ENCODE peak calls at places on chromosomes 7 and 10, in five cellular contexts. One of them, this sample, is unnamed.

GRCh38 chr10:33441561-33441960 is 107.1 kb upstream of the NRP1 start:
- ATAC-seq in naive thymus-derived CD8-positive, alpha-beta T cell: no peak
- ATAC-seq in upper lobe of right lung: peak
- ATAC-seq in right cardiac atrium: no peak
- ATAC-seq in body of pancreas: no peak
- ATAC-seq in this sample: no peak

GRCh38 chr7:23336799-23337283 is 37.7 kb downstream of the MALSU1 start:
- ATAC-seq in naive thymus-derived CD8-positive, alpha-beta T cell: no peak
- ATAC-seq in upper lobe of right lung: no peak
- ATAC-seq in right cardiac atrium: no peak
- ATAC-seq in body of pancreas: no peak
- ATAC-seq in this sample: no peak

GRCh38 chr7:117894037-117894436 is 20.8 kb upstream of the CTTNBP2 start:
- ATAC-seq in naive thymus-derived CD8-positive, alpha-beta T cell: no peak
- ATAC-seq in upper lobe of right lung: no peak
- ATAC-seq in right cardiac atrium: no peak
- ATAC-seq in body of pancreas: no peak
- ATAC-seq in this sample: no peak

GRCh38 chr7:29091121-29091601 is 55.2 kb downstream of the CPVL start:
- ATAC-seq in naive thymus-derived CD8-positive, alpha-beta T cell: no peak
- ATAC-seq in upper lobe of right lung: peak
- ATAC-seq in right cardiac atrium: peak
- ATAC-seq in body of pancreas: peak
- ATAC-seq in this sample: no peak

GRCh38 chr7:41046221-41046761 is 656.6 kb downstream of the INHBA start:
- ATAC-seq in naive thymus-derived CD8-positive, alpha-beta T cell: no peak
- ATAC-seq in upper lobe of right lung: peak
- ATAC-seq in right cardiac atrium: peak
- ATAC-seq in body of pancreas: no peak
- ATAC-seq in this sample: no peak

GRCh38 chr7:79452495-79453265 is 787 bp downstream of the MAGI2 start:
- ATAC-seq in naive thymus-derived CD8-positive, alpha-beta T cell: peak
- ATAC-seq in upper lobe of right lung: peak
- ATAC-seq in right cardiac atrium: peak
- ATAC-seq in body of pancreas: peak
- ATAC-seq in this sample: no peak

GRCh38 chr10:5589963-5590511 is 65.3 kb downstream of the CALML3 start:
- ATAC-seq in naive thymus-derived CD8-positive, alpha-beta T cell: no peak
- ATAC-seq in upper lobe of right lung: no peak
- ATAC-seq in right cardiac atrium: peak
- ATAC-seq in body of pancreas: no peak
- ATAC-seq in this sample: no peak

GRCh38 chr10:60911216-60911615 is 32.8 kb downstream of the RHOBTB1 start:
- ATAC-seq in naive thymus-derived CD8-positive, alpha-beta T cell: no peak
- ATAC-seq in upper lobe of right lung: no peak
- ATAC-seq in right cardiac atrium: no peak
- ATAC-seq in body of pancreas: no peak
- ATAC-seq in this sample: no peak

GRCh38 chr10:92200564-92200963 is 90.3 kb downstream of the CPEB3 start:
- ATAC-seq in naive thymus-derived CD8-positive, alpha-beta T cell: no peak
- ATAC-seq in upper lobe of right lung: no peak
- ATAC-seq in right cardiac atrium: no peak
- ATAC-seq in body of pancreas: no peak
- ATAC-seq in this sample: no peak

GRCh38 chr7:64947252-64948000 is 43.4 kb downstream of the ZNF117 start:
- ATAC-seq in naive thymus-derived CD8-positive, alpha-beta T cell: no peak
- ATAC-seq in upper lobe of right lung: peak
- ATAC-seq in right cardiac atrium: peak
- ATAC-seq in body of pancreas: peak
- ATAC-seq in this sample: no peak

GRCh38 chr7:517848-518629 is 1.6 kb downstream of the PDGFA start:
- ATAC-seq in naive thymus-derived CD8-positive, alpha-beta T cell: peak
- ATAC-seq in upper lobe of right lung: peak
- ATAC-seq in right cardiac atrium: peak
- ATAC-seq in body of pancreas: peak
- ATAC-seq in this sample: no peak

GRCh38 chr7:47722126-47722525 is 140.2 kb upstream of the TNS3 start:
- ATAC-seq in naive thymus-derived CD8-positive, alpha-beta T cell: no peak
- ATAC-seq in upper lobe of right lung: peak
- ATAC-seq in right cardiac atrium: no peak
- ATAC-seq in body of pancreas: no peak
- ATAC-seq in this sample: no peak

GRCh38 chr7:17130281-17131059 is 168.0 kb upstream of the AHR start:
- ATAC-seq in naive thymus-derived CD8-positive, alpha-beta T cell: no peak
- ATAC-seq in upper lobe of right lung: peak
- ATAC-seq in right cardiac atrium: peak
- ATAC-seq in body of pancreas: peak
- ATAC-seq in this sample: no peak